ENCODE peak calls at places on chromosomes 16 and 17, in six cellular contexts. E, I, U, B, Z and F are unnamed samples.

GRCh38 chr17:68843522-68843921 is 111.7 kb downstream of the ABCA8 start:
- DNase-seq in E (no peak), U (no peak), Z (no peak), B (no peak), I (no peak), F (no peak)

GRCh38 chr17:34252138-34252889 is 2.8 kb upstream of the CCL2 start:
- DNase-seq in Z (peak; percentile 96), B (no peak), E (no peak), U (peak; percentile 81), I (no peak), F (peak; percentile 69)

GRCh38 chr16:86498155-86498651 is 12.1 kb upstream of the FOXF1 start:
- DNase-seq in I (no peak), U (no peak), E (no peak), B (no peak), Z (no peak), F (no peak)

GRCh38 chr16:67936876-67937605 is 391 bp upstream of the PSMB10 start:
- DNase-seq in Z (no peak), U (no peak), I (no peak), B (peak; percentile 66), E (peak; percentile 82), F (no peak)

GRCh38 chr17:29628619-29629018 is 5.9 kb upstream of the CORO6 start:
- DNase-seq in B (no peak), U (no peak), Z (no peak), I (no peak), E (no peak), F (no peak)

GRCh38 chr16:11677959-11678881 is 10.0 kb downstream of the SNN start:
- DNase-seq in Z (peak; percentile 48), U (no peak), B (no peak), E (no peak), I (no peak), F (no peak)

GRCh38 chr17:58534901-58535421 is 20.5 kb upstream of the MTMR4 start:
- DNase-seq in I (no peak), E (no peak), B (no peak), Z (no peak), U (no peak), F (no peak)

GRCh38 chr17:55283256-55283965 is 18.7 kb downstream of the HLF start:
- DNase-seq in Z (no peak), B (no peak), E (no peak), U (no peak), I (no peak), F (no peak)

GRCh38 chr17:73952498-73953205 is 250.8 kb upstream of the RPL38 start:
- DNase-seq in U (no peak), I (no peak), Z (no peak), E (no peak), B (peak; percentile 21), F (no peak)

GRCh38 chr17:67071595-67071994 is 27.2 kb downstream of the CACNG1 start:
- DNase-seq in U (no peak), Z (no peak), I (no peak), E (no peak), B (no peak), F (no peak)

GRCh38 chr17:222172-222571 is 40.7 kb upstream of the DOC2B start:
- DNase-seq in E (no peak), Z (peak; percentile 47), U (no peak), I (no peak), B (no peak), F (peak; percentile 10)

GRCh38 chr17:1377334-1377733 is 22.7 kb downstream of the YWHAE start:
- DNase-seq in E (no peak), U (no peak), I (no peak), B (no peak), Z (no peak), F (no peak)

GRCh38 chr17:3976675-3977171 is 12.5 kb upstream of the ATP2A3 start:
- DNase-seq in E (no peak), Z (peak; percentile 91), B (no peak), I (no peak), U (no peak), F (no peak)

GRCh38 chr16:78324649-78325274 is 225.3 kb downstream of the WWOX start:
- DNase-seq in E (no peak), I (no peak), U (no peak), B (no peak), Z (no peak), F (no peak)

DNA sequence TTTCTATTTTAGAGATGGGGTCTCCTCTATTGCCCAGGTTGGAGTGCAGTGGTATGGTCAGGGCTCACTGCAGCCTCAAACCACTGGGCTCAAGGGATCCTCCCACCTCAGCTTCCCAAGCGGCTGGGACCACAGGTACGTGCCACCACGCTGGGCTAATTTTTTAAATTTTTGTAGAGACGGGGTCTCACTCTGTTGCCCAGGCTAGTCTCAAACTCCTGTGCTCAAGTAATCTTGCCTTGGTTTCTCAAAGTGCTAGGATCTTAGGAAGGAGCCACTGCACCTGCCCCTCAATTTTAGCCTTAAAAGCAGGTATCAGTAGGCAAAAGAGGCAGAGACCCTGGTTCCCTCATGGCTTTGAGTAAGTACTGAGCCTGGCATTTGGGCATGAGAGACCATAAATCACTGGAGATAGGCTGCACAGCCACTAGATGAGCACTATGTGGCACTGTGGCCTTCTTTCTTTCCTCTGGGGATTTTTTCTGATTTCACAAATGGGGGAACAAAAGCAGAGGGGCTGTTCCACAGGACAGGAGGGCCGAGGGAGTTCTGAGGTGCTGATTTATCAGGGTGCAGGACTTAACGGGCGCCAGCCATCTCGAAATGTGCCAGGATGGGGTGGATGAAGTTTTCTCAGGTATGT is 82.2 kb downstream of the PLXDC1 start:
- DNase-seq in Z (no peak), E (peak; percentile 30), B (no peak), I (no peak), U (no peak), F (no peak)
- TF ChIP-seq CTCF in Z (peak; percentile 52), E (peak; percentile 65), B (peak; percentile 72), I (peak; percentile 51), U (peak; percentile 72), F (no peak)

GRCh38 chr16:64089697-64090096 is 1032.2 kb downstream of the CDH11 start:
- DNase-seq in B (no peak), I (peak; percentile 2), U (no peak), Z (no peak), E (no peak), F (no peak)
- TF ChIP-seq CTCF in B (no peak), I (peak; percentile 59), U (peak; percentile 62), Z (peak; percentile 29), E (no peak), F (no peak)

DNA sequence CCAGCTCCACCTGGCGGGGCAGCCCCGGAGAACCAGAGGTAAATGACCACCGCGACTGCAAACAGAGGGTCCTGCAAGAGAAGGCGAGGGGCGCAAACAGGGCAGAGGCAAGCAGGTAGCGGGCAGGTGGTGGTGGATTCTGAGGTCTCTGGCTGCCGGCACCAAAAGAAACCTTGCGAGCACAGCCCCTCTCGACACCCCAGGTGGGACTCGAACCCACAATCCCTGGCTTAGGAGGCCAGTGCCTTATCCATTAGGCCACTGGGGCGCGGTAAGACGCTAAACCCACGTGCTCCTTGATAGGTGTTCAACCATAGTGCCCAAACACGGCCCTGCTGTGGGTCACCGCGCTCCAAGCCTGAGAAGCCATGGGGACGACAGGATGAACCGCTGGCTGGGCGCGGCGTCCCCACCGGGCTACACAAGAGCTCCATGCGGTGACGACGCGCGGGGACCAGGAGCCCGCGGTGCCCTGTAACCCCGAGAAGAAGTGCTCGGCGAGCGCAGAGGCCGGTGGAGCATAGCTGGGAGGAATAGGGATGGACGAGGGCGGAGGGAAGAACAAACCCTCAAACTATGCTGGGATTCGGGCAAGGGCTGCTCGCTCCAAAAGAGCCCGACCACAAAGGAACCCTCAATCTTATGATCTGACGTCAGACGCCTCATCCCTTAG is 12.4 kb downstream of the ATP5PD start:
- DNase-seq in I (peak; percentile 73), Z (peak; percentile 90), U (no peak), B (peak; percentile 55), E (peak; percentile 83), F (peak; percentile 71)
- TF ChIP-seq CTCF in I (no peak), Z (no peak), U (peak; percentile 28), B (no peak), E (no peak), F (no peak)

DNA sequence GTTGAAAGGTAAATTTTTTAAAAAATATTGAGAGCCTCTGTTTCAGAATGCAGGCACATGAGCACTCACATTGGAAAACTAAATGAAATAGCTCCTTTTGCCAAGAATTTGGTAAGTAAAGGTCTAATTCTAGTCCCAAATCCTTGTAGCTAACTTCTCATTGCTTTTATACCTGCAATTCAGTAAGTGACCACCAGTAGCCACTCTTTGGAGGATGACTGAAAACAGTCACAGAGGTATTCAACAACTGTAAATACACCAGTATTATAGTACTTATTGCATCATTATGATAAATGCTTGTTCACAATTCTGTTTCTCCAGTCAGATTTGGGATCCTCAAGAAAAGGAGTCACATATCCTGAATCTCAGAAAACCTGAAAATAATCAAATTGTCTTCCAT is 562.4 kb upstream of the CDH11 start:
- DNase-seq in I (no peak), Z (no peak), B (no peak), E (no peak), U (no peak), F (no peak)
- TF ChIP-seq CTCF in I (peak; percentile 22), Z (no peak), B (no peak), E (no peak), U (no peak), F (no peak)

GRCh38 chr16:15643453-15644305 is 725 bp upstream of the MARF1 start:
- DNase-seq in Z (no peak), B (peak; percentile 22), I (no peak), E (no peak), U (no peak), F (no peak)
- TF ChIP-seq CTCF in Z (peak; percentile 36), B (peak; percentile 56), I (peak; percentile 29), E (peak; percentile 26), U (peak; percentile 59), F (no peak)